ENCODE peak calls at places on chromosomes 4 and X, in seven cellular contexts. B, Y, W, Q, A, O and N are unnamed samples.

GRCh38 chrX:41718481-41719245 is 5.3 kb upstream of the GPR82 start:
- DNase-seq in O (no peak), W (no peak), Q (peak), A (no peak), B (no peak), Y (no peak), N (no peak)

GRCh38 chr4:137531121-137531520 is 1.2 kb downstream of the PCDH18 start:
- DNase-seq in Q (peak), W (no peak), O (no peak), A (no peak), B (peak), Y (no peak), N (no peak)

GRCh38 chr4:110514889-110515479 is 39.0 kb downstream of the ENPEP start:
- DNase-seq in Y (no peak), A (no peak), Q (peak), O (no peak), B (peak), W (peak), N (peak)

GRCh38 chr4:2402053-2402452 is 16.4 kb downstream of the ZFYVE28 start:
- DNase-seq in Y (peak), B (peak), O (no peak), W (no peak), A (peak), Q (peak), N (no peak)

GRCh38 chrX:63506320-63506719 is 155.2 kb upstream of the SPIN4 start:
- DNase-seq in O (no peak), B (peak), Q (peak), A (no peak), W (peak), Y (no peak), N (no peak)

GRCh38 chr4:119795986-119796578 is 167.5 kb upstream of the PDE5A start:
- DNase-seq in A (no peak), B (no peak), Q (no peak), W (no peak), O (no peak), Y (no peak), N (no peak)

GRCh38 chr4:84497220-84497834 is 1.8 kb downstream of the NKX6-1 start:
- DNase-seq in B (peak), A (peak), Q (peak), O (no peak), W (no peak), Y (no peak), N (no peak)

GRCh38 chr4:20356565-20356964 is 104.9 kb downstream of the SLIT2 start:
- DNase-seq in A (peak), Q (peak), W (no peak), O (no peak), Y (no peak), B (no peak), N (no peak)

GRCh38 chr4:8775121-8775520 is 96.5 kb downstream of the HMX1 start:
- DNase-seq in Y (no peak), W (no peak), Q (no peak), A (no peak), B (no peak), O (no peak), N (no peak)

GRCh38 chr4:146041139-146042004 is 102.7 kb upstream of the ZNF827 start:
- DNase-seq in O (no peak), W (no peak), Q (no peak), A (no peak), B (no peak), Y (no peak), N (no peak)